ENCODE peak calls at places on chromosomes 4 and X, in seven cellular contexts. Q is NCI-H510A; U is HS-5; E is left ventricle myocardium inferior; X is endothelial cell; J is stimulated activated CD8-positive, alpha-beta memory T cell treated with anti-CD3 and anti-CD28 coated beads, Interleukin-15, amount 100 ng/mL, for 1 hour; D is AG08395. B is an unnamed sample.

GRCh38 chr4:4805805-4806345 is 53.6 kb upstream of the MSX1 start:
- DNase-seq in E (no peak), J (no peak), U (no peak), Q (no peak), X (no peak), D (no peak), B (no peak)

GRCh38 chr4:6941796-6942195 is 32.2 kb downstream of the TBC1D14 start:
- DNase-seq in D (no peak), J (no peak), Q (no peak), X (no peak), E (no peak), U (no peak), B (no peak)

GRCh38 chrX:9339603-9340569 is 125.0 kb upstream of the TBL1X start:
- DNase-seq in Q (no peak), J (no peak), D (no peak), U (no peak), X (no peak), E (peak), B (no peak)

GRCh38 chr4:23374280-23374679 is 515.6 kb downstream of the PPARGC1A start:
- DNase-seq in Q (no peak), E (no peak), U (no peak), X (no peak), D (no peak), J (no peak), B (peak)

GRCh38 chr4:113616443-113616842 is 145.1 kb downstream of the CAMK2D start:
- DNase-seq in J (no peak), X (no peak), U (no peak), E (no peak), D (no peak), Q (no peak), B (no peak)

GRCh38 chrX:25968920-25969319 is 169.2 kb upstream of the MAGEB18 start:
- DNase-seq in Q (no peak), D (no peak), J (no peak), X (peak), E (no peak), U (no peak), B (no peak)

GRCh38 chr4:182649698-182650477 is 267.3 kb downstream of the DCTD start:
- DNase-seq in D (no peak), E (no peak), U (no peak), X (no peak), Q (no peak), J (no peak), B (no peak)

GRCh38 chr4:185468999-185469398 is 2.5 kb downstream of the CCDC110 start:
- DNase-seq in E (no peak), J (no peak), X (no peak), D (no peak), U (no peak), Q (no peak), B (no peak)

GRCh38 chr4:3039706-3040366 is 34.5 kb downstream of the HTT-AS start:
- DNase-seq in U (no peak), Q (no peak), X (no peak), E (no peak), D (no peak), J (no peak), B (no peak)

GRCh38 chr4:153265311-153266047 is 61.2 kb downstream of the TRIM2 start:
- DNase-seq in Q (no peak), J (no peak), D (no peak), X (no peak), E (no peak), U (no peak), B (no peak)

GRCh38 chr4:110165382-110166285 is 32.8 kb downstream of the ELOVL6 start:
- DNase-seq in U (peak), Q (peak), D (peak), E (no peak), X (no peak), J (peak), B (no peak)

GRCh38 chrX:154355094-154355775 is 19.2 kb downstream of the FLNA start:
- DNase-seq in X (no peak), J (no peak), D (no peak), E (peak), Q (no peak), U (no peak), B (no peak)

GRCh38 chrX:68929332-68930150 is 100.7 kb downstream of the EFNB1 start:
- DNase-seq in J (no peak), Q (no peak), E (peak), U (no peak), D (peak), X (no peak), B (no peak)

GRCh38 chr4:81806485-81806884 is 334.8 kb upstream of the RASGEF1B start:
- DNase-seq in E (no peak), X (no peak), D (no peak), Q (no peak), U (no peak), J (no peak), B (no peak)

B was measured in T1000.